ENCODE peak calls at places on chromosomes 12 and 14, in seven cellular contexts. V, B, J, T, Z, I and A are unnamed samples.
A peak's percentile ranks its signal among the peaks of the same experiment; 100 is the strongest.

GRCh38 chr14:72745991-72746980 is 147.6 kb downstream of the DPF3 start:
- DNase-seq in I (no peak), T (no peak), B (no peak), V (no peak), J (peak; percentile 68), Z (no peak), A (no peak)

GRCh38 chr14:25048170-25049126 is 1.5 kb downstream of the STXBP6 start:
- DNase-seq in V (no peak), B (peak; percentile 89), I (no peak), Z (no peak), J (no peak), T (peak; percentile 50), A (no peak)

GRCh38 chr12:104571328-104571727 is 114.6 kb downstream of the CHST11 start:
- DNase-seq in V (no peak), Z (no peak), B (no peak), I (no peak), J (no peak), T (no peak), A (no peak)

GRCh38 chr12:90199008-90199407 is 490.4 kb upstream of the ATP2B1 start:
- DNase-seq in T (no peak), J (no peak), Z (no peak), V (peak; percentile 44), I (no peak), B (no peak), A (no peak)

GRCh38 chr12:54932691-54933090 is 51.9 kb downstream of the TESPA1 start:
- DNase-seq in J (no peak), B (no peak), I (no peak), V (no peak), Z (no peak), T (peak; percentile 50), A (no peak)

GRCh38 chr12:29844667-29845066 is 60.9 kb upstream of the TMTC1 start:
- DNase-seq in Z (no peak), I (no peak), B (no peak), J (no peak), V (no peak), T (no peak), A (no peak)

GRCh38 chr14:96889091-96889490 is 91.9 kb downstream of the VRK1 start:
- DNase-seq in B (no peak), T (no peak), V (peak; percentile 60), I (no peak), Z (no peak), J (no peak), A (no peak)

GRCh38 chr12:100503228-100503628 is 29.6 kb downstream of the NR1H4 start:
- DNase-seq in Z (no peak), J (no peak), V (no peak), I (no peak), B (no peak), T (no peak), A (no peak)

GRCh38 chr12:84891106-84891838 is 21.3 kb downstream of the SLC6A15 start:
- DNase-seq in I (no peak), T (no peak), J (no peak), B (no peak), V (peak; percentile 45), Z (no peak), A (no peak)

GRCh38 chr12:108833757-108834472 is 23.5 kb downstream of the SSH1 start:
- DNase-seq in J (no peak), B (peak; percentile 90), I (no peak), V (no peak), Z (peak; percentile 48), T (peak; percentile 49), A (no peak)

GRCh38 chr14:92737619-92738188 is 10.7 kb downstream of the LGMN start:
- DNase-seq in T (no peak), Z (no peak), B (no peak), I (no peak), V (no peak), J (no peak), A (no peak)
- H3K27ac ChIP-seq in T (no peak overlapping the region), Z (no peak overlapping the region), B (no peak overlapping the region), I (no peak overlapping the region), V (no peak overlapping the region), J (no peak overlapping the region), A (no peak overlapping the region)

DNA sequence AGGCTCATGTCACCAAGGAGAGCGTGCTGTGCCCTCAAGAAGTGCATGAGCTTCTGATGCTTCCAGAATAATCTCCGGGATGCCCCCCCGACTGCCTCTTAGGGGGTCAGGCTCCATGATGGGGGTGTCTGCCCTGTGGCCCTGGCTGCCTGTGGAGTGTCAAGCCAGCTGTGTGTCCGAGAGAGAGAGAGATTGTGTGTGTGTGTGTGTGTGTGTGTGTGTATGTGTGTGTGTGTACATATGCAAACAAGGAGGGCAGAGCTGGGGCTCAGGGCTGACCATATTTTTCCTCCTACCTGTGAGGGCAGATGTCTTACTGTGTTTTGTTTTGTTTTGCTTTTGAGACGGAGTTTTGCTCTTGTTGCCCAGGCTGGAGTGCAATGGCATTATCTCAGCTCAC is 5.6 kb upstream of the ALDH2 start:
- DNase-seq in T (no peak), Z (no peak), I (no peak), J (no peak), B (no peak), V (no peak), A (no peak)
- H3K27ac ChIP-seq in T (no peak overlapping the region), Z (no peak overlapping the region), I (no peak overlapping the region), J (no peak overlapping the region), B (no peak overlapping the region), V (no peak overlapping the region), A (no peak overlapping the region)

DNA sequence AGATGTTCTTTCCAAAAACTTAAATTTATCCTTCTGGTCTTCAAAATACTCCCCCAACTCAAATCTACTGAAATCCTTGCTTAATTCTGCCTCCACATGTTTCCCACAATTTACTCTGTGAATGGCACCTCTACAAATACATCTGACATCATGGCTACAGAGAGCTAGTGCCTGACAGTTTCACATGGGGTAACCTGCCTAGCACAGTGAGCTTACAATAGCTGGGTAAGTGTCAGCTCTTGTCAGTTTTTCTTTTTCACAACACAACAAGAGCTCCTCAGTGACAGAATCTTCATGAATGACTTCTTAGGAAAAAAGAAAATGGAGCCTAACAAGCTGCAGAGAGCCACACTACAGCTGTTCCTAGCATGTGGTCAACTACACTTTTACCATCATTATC is 54.4 kb downstream of the NIN start:
- DNase-seq in V (no peak), T (no peak), Z (no peak), B (no peak), I (no peak), J (no peak), A (no peak)
- H3K27ac ChIP-seq in V (no peak overlapping the region), T (peak overlapping the region; percentile 79), Z (no peak overlapping the region), B (no peak overlapping the region), I (peak overlapping the region; percentile 34), J (no peak overlapping the region), A (no peak overlapping the region)

GRCh38 chr14:91361236-91361811 is 56.3 kb downstream of the CCDC88C start:
- DNase-seq in V (peak; percentile 85), B (no peak), T (peak; percentile 33), J (no peak), Z (peak; percentile 72), I (no peak), A (no peak)
- H3K27ac ChIP-seq in V (peak overlapping the region; percentile 55), B (no peak overlapping the region), T (no peak overlapping the region), J (no peak overlapping the region), Z (peak overlapping the region; percentile 64), I (peak overlapping the region; percentile 57), A (peak overlapping the region; percentile 89)

GRCh38 chr12:26273811-26274210 is 78.4 kb downstream of the SSPN start:
- DNase-seq in T (no peak), J (no peak), Z (no peak), B (no peak), I (no peak), V (peak; percentile 33), A (no peak)

GRCh38 chr12:26269554-26270284 is 74.3 kb downstream of the SSPN start:
- DNase-seq in Z (no peak), I (no peak), B (no peak), T (no peak), V (no peak), J (no peak), A (no peak)

GRCh38 chr12:26271024-26271423 is 75.7 kb downstream of the SSPN start:
- DNase-seq in T (no peak), I (no peak), V (no peak), J (no peak), B (no peak), Z (no peak), A (no peak)

GRCh38 chr12:26274441-26275312 is 79.3 kb downstream of the SSPN start:
- DNase-seq in T (peak; percentile 85), J (peak; percentile 98), I (peak; percentile 88), B (peak; percentile 95), V (peak; percentile 94), Z (peak; percentile 86), A (peak; percentile 49)

DNA sequence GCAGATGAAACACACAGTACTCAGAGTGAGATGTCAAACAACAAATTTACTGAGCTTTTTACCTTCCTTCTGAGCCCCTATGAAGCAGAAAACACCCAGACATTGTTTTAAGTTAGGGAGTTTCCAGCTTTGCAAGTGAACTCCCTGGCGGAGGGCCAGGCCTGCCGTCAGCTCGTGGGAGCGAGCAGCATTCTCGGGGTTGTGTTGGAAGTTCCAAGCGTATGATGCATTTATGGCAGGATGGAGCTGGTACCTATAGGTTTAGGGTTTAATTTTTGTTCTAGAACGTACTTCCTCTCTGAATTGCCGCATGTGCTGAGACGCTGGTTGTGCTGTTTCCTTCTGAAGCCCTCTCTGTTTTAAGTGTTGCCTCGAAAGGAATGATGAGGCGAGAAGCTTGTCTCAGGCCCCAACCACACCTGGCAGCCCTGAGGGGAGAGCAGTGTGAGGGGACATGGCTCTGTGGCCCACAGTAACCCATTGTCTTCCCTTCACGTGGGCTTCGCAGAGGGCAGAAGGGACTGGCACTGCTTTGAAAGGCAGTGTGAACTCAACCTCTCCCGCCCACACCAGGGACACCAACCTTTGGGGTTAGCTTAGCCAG is 76.6 kb downstream of the SSPN start:
- DNase-seq in Z (peak; percentile 57), I (peak; percentile 77), V (peak; percentile 51), J (peak; percentile 86), T (peak; percentile 75), B (peak; percentile 89), A (no peak)
- H3K27ac ChIP-seq in Z (no peak overlapping the region), I (peak overlapping the region; percentile 85), V (no peak overlapping the region), J (peak overlapping the region; percentile 67), T (peak overlapping the region; percentile 60), B (peak overlapping the region; percentile 53), A (no peak overlapping the region)

GRCh38 chr14:91409991-91410401 is 7.6 kb downstream of the CCDC88C start:
- DNase-seq in T (no peak), J (no peak), B (peak; percentile 7), I (no peak), Z (no peak), V (no peak), A (no peak)

GRCh38 chr14:91414475-91415342 is 2.9 kb downstream of the CCDC88C start:
- DNase-seq in I (no peak), B (no peak), J (no peak), Z (no peak), T (no peak), V (no peak), A (no peak)

GRCh38 chr14:91410781-91411536 is 6.7 kb downstream of the CCDC88C start:
- DNase-seq in V (no peak), B (peak; percentile 47), I (no peak), J (no peak), Z (no peak), T (no peak), A (no peak)

GRCh38 chr14:91413547-91414474 is 3.8 kb downstream of the CCDC88C start:
- DNase-seq in J (no peak), V (no peak), I (no peak), Z (peak; percentile 85), T (no peak), B (no peak), A (no peak)

GRCh38 chr14:91412939-91413338 is 4.7 kb downstream of the CCDC88C start:
- DNase-seq in I (no peak), Z (no peak), V (no peak), B (no peak), J (no peak), T (no peak), A (no peak)
- H3K27ac ChIP-seq in I (no peak overlapping the region), Z (peak overlapping the region; percentile 60), V (no peak overlapping the region), B (no peak overlapping the region), J (no peak overlapping the region), T (no peak overlapping the region), A (peak overlapping the region; percentile 91)